ENCODE peak calls at places on chromosomes 13 and 19, in six cellular contexts. S, U, O, W, I and L are unnamed samples.

GRCh38 chr19:14048439-14049153 is 13.3 kb downstream of the PALM3 start:
- DNase-seq in S (peak), U (peak), O (no peak), W (no peak), I (peak), L (no peak)

GRCh38 chr19:31613683-31614219 is 264.5 kb upstream of the TSHZ3 start:
- DNase-seq in S (no peak), U (no peak), O (no peak), W (no peak), I (no peak), L (no peak)

GRCh38 chr13:53341144-53341510 is 312.5 kb downstream of the OLFM4 start:
- DNase-seq in S (no peak), U (no peak), O (no peak), W (no peak), I (no peak), L (no peak)

GRCh38 chr19:36997843-36998235 is 80.4 kb upstream of the ZNF420 start:
- DNase-seq in S (no peak), U (no peak), O (no peak), W (no peak), I (no peak), L (no peak)

GRCh38 chr13:55577082-55577846 is 1563.5 kb upstream of the PRR20A start:
- DNase-seq in S (no peak), U (no peak), O (no peak), W (no peak), I (no peak), L (no peak)

GRCh38 chr19:41427647-41428480 is 690 bp upstream of the B3GNT8 start:
- DNase-seq in S (peak), U (peak), O (no peak), W (peak), I (peak), L (no peak)

GRCh38 chr13:57725480-57725879 is 93.9 kb downstream of the PCDH17 start:
- DNase-seq in S (no peak), U (no peak), O (no peak), W (no peak), I (no peak), L (no peak)

GRCh38 chr13:37899753-37900152 is 30.2 kb upstream of the TRPC4 start:
- DNase-seq in S (no peak), U (no peak), O (no peak), W (no peak), I (no peak), L (no peak)

GRCh38 chr13:22926176-22927007 is 254.4 kb upstream of the SGCG start:
- DNase-seq in S (peak), U (no peak), O (no peak), W (peak), I (peak), L (no peak)

GRCh38 chr19:35533822-35534521 is 716 bp downstream of the GAPDHS start:
- DNase-seq in S (no peak), U (no peak), O (peak), W (no peak), I (peak), L (no peak)

GRCh38 chr19:12230751-12231733 is 63.6 kb downstream of the ZNF44 start:
- DNase-seq in S (no peak), U (no peak), O (no peak), W (no peak), I (no peak), L (no peak)

GRCh38 chr19:49499030-49499670 is 2.9 kb downstream of the RPS11 start:
- DNase-seq in S (no peak), U (peak), O (no peak), W (no peak), I (no peak), L (no peak)

GRCh38 chr13:72570019-72570418 is 157.4 kb downstream of the MZT1 start:
- DNase-seq in S (no peak), U (no peak), O (no peak), W (no peak), I (no peak), L (no peak)

DNA sequence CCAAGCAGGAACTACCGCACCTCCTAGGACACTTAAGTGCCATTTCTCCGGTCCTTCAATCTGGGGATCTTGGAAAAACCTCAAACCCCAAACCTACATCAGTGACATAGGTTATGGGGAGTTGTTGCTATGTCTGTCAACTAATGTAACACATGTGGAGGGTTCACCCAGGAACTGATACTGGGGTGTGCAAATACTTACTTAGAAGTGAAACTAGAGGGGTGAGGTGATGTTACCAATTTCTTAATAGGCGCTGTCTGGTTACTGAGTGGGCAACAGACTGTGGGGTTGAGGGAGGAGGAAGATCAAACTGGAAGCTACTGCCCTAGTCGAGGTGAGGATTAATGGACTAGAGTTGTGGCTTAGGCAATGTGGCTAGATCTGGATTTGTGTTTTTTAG is 1.9 kb downstream of the ZNF586 start:
- DNase-seq in S (no peak), U (no peak), O (no peak), W (no peak), I (no peak), L (no peak)
- H3K4me3 ChIP-seq in S (no peak), U (peak), O (no peak), W (no peak), I (no peak), L (no peak)

GRCh38 chr13:98295371-98295770 is 118.3 kb upstream of the RNF113B start:
- DNase-seq in S (no peak), U (no peak), O (peak), W (no peak), I (no peak), L (no peak)
- H3K4me3 ChIP-seq in S (no peak), U (no peak), O (no peak), W (no peak), I (no peak), L (no peak)

GRCh38 chr19:3342246-3342645 is 24.1 kb upstream of the NFIC start:
- DNase-seq in S (no peak), U (no peak), O (no peak), W (no peak), I (no peak), L (no peak)

GRCh38 chr19:3344608-3345598 is 21.5 kb upstream of the NFIC start:
- DNase-seq in S (no peak), U (no peak), O (no peak), W (no peak), I (no peak), L (no peak)

GRCh38 chr19:3346677-3347353 is 19.6 kb upstream of the NFIC start:
- DNase-seq in S (peak), U (no peak), O (no peak), W (no peak), I (no peak), L (no peak)

GRCh38 chr19:3345850-3346460 is 20.4 kb upstream of the NFIC start:
- DNase-seq in S (no peak), U (no peak), O (no peak), W (no peak), I (no peak), L (no peak)

DNA sequence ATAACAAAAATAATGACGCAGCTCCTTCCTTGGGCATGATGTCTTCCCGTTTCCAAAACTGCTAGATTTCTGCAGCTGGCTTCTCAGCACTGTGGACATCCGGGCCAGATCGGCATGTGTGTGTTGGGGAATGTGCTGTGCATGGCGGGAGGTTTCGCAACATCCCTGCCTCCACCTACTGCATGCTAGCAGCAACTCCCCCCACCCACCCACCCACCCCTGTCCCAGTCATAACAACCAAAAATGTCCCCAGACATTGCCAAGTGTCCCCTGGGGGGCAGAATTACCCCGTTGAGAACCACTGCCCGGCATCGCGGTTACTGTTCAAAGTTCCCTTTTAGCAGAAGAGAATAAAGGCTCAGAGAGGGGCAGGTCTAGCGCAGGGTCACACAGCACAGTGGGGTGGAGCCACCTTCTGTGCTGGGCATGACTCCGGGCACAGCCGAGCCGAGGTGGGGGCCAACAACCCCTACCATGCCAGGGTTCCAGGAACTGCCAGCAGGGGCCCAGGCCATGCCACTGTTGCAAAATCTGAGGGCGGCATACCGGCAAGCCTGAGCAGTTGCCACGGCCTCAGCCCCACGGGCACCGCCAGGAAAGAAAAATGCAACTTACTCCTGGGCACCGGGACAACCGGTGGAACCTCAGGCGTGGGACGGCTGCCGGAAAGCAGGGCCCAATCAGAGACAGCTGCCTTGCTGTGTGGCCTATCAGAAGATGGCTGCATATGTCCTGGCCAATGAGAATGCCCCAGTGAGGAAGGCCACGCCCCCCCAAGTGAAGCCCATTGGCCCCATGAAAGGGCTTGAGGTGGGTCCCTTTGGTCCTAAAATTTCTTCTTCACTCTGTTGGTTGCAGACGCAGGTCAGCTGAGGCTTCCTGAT is 22.5 kb upstream of the NFIC start:
- DNase-seq in S (peak), U (peak), O (peak), W (peak), I (peak), L (no peak)
- H3K4me3 ChIP-seq in S (peak), U (no peak), O (no peak), W (peak), I (peak), L (no peak)

GRCh38 chr13:27631156-27631555 is 9.5 kb downstream of the POLR1D start:
- DNase-seq in S (no peak), U (no peak), O (no peak), W (no peak), I (no peak), L (no peak)

GRCh38 chr13:27628081-27628480 is 6.4 kb downstream of the POLR1D start:
- DNase-seq in S (no peak), U (no peak), O (no peak), W (no peak), I (no peak), L (no peak)

GRCh38 chr13:27624071-27624470 is 2.4 kb downstream of the POLR1D start:
- DNase-seq in S (no peak), U (no peak), O (no peak), W (no peak), I (no peak), L (no peak)

GRCh38 chr13:27625839-27626238 is 4.1 kb downstream of the POLR1D start:
- DNase-seq in S (no peak), U (no peak), O (no peak), W (no peak), I (no peak), L (no peak)

DNA sequence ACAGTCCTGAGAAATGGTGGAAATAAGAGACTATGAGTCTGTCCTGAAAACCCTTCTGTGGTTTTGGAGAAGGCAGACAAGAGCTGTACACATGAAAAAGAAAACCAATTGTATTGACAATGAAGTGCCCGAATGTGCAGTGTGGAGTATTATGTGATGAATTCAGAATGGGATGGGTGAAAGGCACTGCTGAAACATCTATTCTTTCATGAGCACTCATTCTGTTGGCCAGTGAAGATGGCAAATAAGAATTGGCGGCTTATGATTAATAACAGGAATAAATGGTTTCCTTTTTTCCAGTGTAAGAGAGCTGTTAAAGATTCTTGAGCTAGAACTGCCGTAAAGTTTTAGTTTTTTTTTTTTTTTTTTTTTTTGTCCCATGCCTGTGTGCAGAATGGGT is 5.7 kb downstream of the POLR1D start:
- DNase-seq in S (no peak), U (no peak), O (no peak), W (no peak), I (no peak), L (no peak)
- H3K4me3 ChIP-seq in S (no peak), U (no peak), O (no peak), W (no peak), I (no peak), L (no peak)